ENCODE peak calls at places on chromosomes 6 and 20, in six cellular contexts. I is A549, G is upper lobe of left lung, L is HepG2, C is GM12878, U is K562. M is an unnamed sample. For H3K4me1, the result is how much of the 10 kb centered on the place peaks cover.

GRCh38 chr6:96171112-96171511 is 155.3 kb downstream of the FUT9 start:
- ATAC-seq in G (no peak), U (no peak), L (no peak), C (no peak), I (no peak), M (no peak)

GRCh38 chr20:50746138-50746940 is 15.0 kb downstream of the PARD6B start:
- ATAC-seq in I (no peak), C (peak), L (peak), U (no peak), G (no peak), M (no peak)

GRCh38 chr6:151796842-151797530 is 10.5 kb upstream of the ESR1 start:
- ATAC-seq in I (no peak), G (no peak), U (no peak), L (no peak), C (no peak), M (no peak)

GRCh38 chr6:140670013-140670412 is 1295.6 kb upstream of the CITED2 start:
- ATAC-seq in U (no peak), I (no peak), L (no peak), C (no peak), G (no peak), M (no peak)

GRCh38 chr20:58877374-58878360 is 25.2 kb downstream of the GNAS start:
- ATAC-seq in I (no peak), C (no peak), L (peak), U (no peak), G (no peak), M (no peak)

GRCh38 chr6:78561015-78561414 is 306.3 kb upstream of the IRAK1BP1 start:
- ATAC-seq in L (no peak), G (no peak), I (no peak), U (no peak), C (no peak), M (no peak)

GRCh38 chr20:5947276-5947675 is 3.1 kb downstream of the TRMT6 start:
- ATAC-seq in G (peak), I (no peak), L (no peak), C (peak), U (no peak), M (no peak)

GRCh38 chr6:131780600-131780999 is 27.2 kb upstream of the ENPP1 start:
- ATAC-seq in C (no peak), I (no peak), U (peak), G (no peak), L (no peak), M (no peak)

GRCh38 chr6:10418862-10419748 is 4.2 kb upstream of the TFAP2A start:
- ATAC-seq in I (no peak), L (no peak), U (peak), C (peak), G (no peak), M (no peak)

GRCh38 chr6:150076196-150076893 is 7.4 kb upstream of the ULBP3 start:
- ATAC-seq in C (no peak), U (no peak), L (no peak), G (no peak), I (no peak), M (no peak)

GRCh38 chr20:56605597-56605996 is 23.5 kb upstream of the TFAP2C start:
- ATAC-seq in I (no peak), G (no peak), C (no peak), U (no peak), L (peak), M (no peak)

GRCh38 chr20:56607061-56607704 is 21.9 kb upstream of the TFAP2C start:
- ATAC-seq in L (no peak), C (no peak), I (no peak), U (no peak), G (no peak), M (no peak)

GRCh38 chr20:56604690-56605089 is 24.4 kb upstream of the TFAP2C start:
- ATAC-seq in I (no peak), G (no peak), U (no peak), C (no peak), L (no peak), M (no peak)

GRCh38 chr20:56608376-56608775 is 20.7 kb upstream of the TFAP2C start:
- ATAC-seq in I (no peak), L (no peak), U (no peak), C (no peak), G (no peak), M (no peak)

GRCh38 chr20:56606174-56606945 is 22.7 kb upstream of the TFAP2C start:
- ATAC-seq in L (no peak), G (no peak), C (no peak), U (no peak), I (peak), M (no peak)
- TF ChIP-seq EP300 in L (no peak), G (no peak), C (no peak), U (no peak), I (no peak), M (no peak)

DNA sequence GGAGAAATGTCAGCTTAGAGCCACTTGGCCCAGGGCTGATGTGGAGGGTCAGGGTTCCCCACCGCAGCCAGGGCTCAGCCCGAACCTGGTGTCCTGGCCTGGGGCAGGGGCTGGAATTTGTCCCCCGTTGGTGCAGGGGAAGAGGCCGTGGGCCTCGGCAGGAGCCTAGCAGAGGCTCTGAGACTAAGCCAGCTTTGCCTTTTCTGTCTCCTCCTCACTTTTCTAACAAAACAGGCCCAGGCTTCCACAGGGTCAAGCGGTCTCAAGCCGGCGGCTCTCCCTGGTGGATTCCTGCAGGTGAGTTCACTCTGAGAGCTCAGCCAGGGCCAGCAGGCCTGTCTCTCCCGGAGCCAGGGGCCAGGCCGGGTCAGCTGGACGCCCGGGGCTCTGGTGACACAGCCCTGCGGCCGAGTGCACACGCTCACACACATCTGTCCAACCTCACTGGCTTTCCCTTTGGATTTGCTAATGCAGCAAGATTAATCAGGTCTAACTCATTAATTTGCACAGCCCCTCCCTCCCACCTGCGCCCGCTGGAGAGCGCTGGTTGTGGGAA is 2.9 kb upstream of the CHRNA4 start:
- ATAC-seq in L (peak), C (no peak), U (no peak), I (no peak), G (no peak), M (no peak)
- H3K4me1 ChIP-seq in L (half or more), C (under half), U (under half), I (under half), G (under half), M (under half)

GRCh38 chr20:52015155-52015554 is 176.4 kb downstream of the ZFP64 start:
- ATAC-seq in U (no peak), C (no peak), I (no peak), L (no peak), G (no peak), M (no peak)

GRCh38 chr20:52011093-52011492 is 180.5 kb downstream of the ZFP64 start:
- ATAC-seq in L (no peak), G (no peak), U (no peak), C (no peak), I (no peak), M (no peak)

GRCh38 chr20:52010541-52010940 is 181.0 kb downstream of the ZFP64 start:
- ATAC-seq in L (no peak), G (no peak), I (no peak), U (no peak), C (no peak), M (no peak)

GRCh38 chr20:52008874-52009273 is 182.7 kb downstream of the ZFP64 start:
- ATAC-seq in L (no peak), C (no peak), U (no peak), G (no peak), I (no peak), M (no peak)

GRCh38 chr20:52012093-52012492 is 179.5 kb downstream of the ZFP64 start:
- ATAC-seq in I (no peak), L (no peak), U (no peak), C (no peak), G (no peak), M (no peak)
- TF ChIP-seq EP300 in I (no peak), L (no peak), U (no peak), C (no peak), G (no peak), M (no peak)

DNA sequence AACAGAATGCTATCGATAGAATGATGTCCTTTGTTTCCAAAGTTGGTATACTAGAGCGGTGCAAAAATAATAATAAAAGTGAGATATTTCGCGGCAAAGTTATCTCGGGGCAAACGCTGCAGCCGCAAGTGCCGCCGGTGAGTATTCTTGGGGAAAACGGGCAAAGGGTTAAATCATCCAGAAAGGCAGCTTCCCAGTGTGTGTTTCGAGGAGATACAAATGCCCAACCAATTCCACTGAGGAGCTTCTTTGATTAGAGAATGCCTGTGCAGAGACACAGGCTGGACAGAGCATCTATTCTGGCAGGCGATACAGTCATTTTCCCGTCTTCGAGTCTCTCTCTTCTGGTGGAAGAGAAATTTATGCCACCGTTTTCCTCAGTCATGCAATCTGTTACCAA is 58.0 kb upstream of the MPC1 start:
- ATAC-seq in I (no peak), G (no peak), U (no peak), C (no peak), L (no peak), M (no peak)
- H3K4me1 ChIP-seq in I (under half), G (under half), U (under half), C (under half), L (under half), M (under half)

DNA sequence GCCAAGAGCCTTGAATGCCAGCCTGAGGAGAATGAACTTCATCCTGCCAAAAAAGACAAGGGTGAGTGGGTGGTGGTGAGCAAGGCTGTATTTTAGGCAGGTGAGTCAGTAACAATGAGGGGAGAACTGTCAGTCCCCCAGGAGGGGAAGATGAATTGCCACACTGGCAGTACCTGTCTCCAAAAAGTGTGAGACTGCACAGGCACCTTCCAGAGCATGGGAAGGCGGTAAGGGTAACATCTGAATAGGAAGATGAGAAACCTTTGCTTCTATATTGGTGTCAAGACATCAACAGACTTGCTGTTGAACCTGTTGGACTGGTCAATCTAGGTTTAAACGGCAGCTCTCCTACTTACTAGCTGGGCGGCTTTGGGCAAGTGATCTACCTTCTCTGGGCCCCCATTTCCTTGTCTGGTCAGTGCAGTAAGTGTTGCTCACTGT is 30.9 kb downstream of the STK35 start:
- ATAC-seq in C (no peak), L (no peak), U (no peak), I (no peak), G (no peak), M (no peak)
- TF ChIP-seq EP300 in C (no peak), L (no peak), U (no peak), I (no peak), G (no peak), M (no peak)

GRCh38 chr6:119311514-119312142 is 37.9 kb downstream of the MAN1A1 start:
- ATAC-seq in C (no peak), G (no peak), U (peak), I (no peak), L (no peak), M (no peak)

GRCh38 chr6:119310486-119311036 is 39.0 kb downstream of the MAN1A1 start:
- ATAC-seq in C (no peak), L (peak), I (no peak), G (peak), U (peak), M (no peak)

GRCh38 chr6:119313937-119314893 is 35.3 kb downstream of the MAN1A1 start:
- ATAC-seq in U (peak), C (peak), I (no peak), L (peak), G (peak), M (no peak)

GRCh38 chr6:119312875-119313338 is 36.7 kb downstream of the MAN1A1 start:
- ATAC-seq in G (peak), U (peak), I (no peak), C (peak), L (peak), M (no peak)

DNA sequence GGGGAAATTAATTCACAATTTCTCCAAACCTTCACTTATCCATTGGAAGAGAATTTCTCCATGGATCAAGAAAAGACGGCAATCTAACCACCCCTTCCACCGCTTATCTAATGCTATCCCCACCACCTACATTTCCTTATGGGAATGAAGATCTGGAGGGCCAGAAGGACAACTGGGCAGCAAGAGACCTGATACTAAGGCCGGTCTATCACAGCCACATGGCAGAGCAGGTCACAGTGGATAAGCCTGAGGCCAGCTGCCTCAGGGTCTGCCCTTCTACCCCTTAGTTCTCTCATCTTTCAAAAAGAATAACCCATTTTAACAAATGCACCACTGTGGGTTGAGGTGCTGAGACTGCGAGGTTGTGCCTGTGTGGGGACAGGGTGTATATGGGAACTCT is 37.1 kb downstream of the MAN1A1 start:
- ATAC-seq in I (no peak), U (no peak), C (no peak), L (peak), G (no peak), M (no peak)
- H3K4me1 ChIP-seq in I (under half), U (half or more), C (under half), L (half or more), G (under half), M (under half)